ENCODE peak calls at places on chromosomes 7 and 10, in five cellular contexts. Z is MM.1S, L is endothelial cell, F is fibroblast of pulmonary artery, Y is transverse colon. T is an unnamed sample.

GRCh38 chr10:122019414-122019975 is 30.5 kb downstream of the TACC2 start:
- DNase-seq in L (no peak), Y (peak; percentile 89), Z (peak; percentile 49), F (no peak), T (no peak)

GRCh38 chr10:88592425-88592824 is 5.9 kb downstream of the LIPJ start:
- DNase-seq in Y (no peak), Z (no peak), F (no peak), L (no peak), T (no peak)

GRCh38 chr10:64350665-64351064 is 829.5 kb downstream of the REEP3 start:
- DNase-seq in F (no peak), L (no peak), Y (no peak), Z (no peak), T (no peak)

GRCh38 chr10:112225771-112226438 is 42.3 kb upstream of the GPAM start:
- DNase-seq in L (no peak), Y (no peak), F (no peak), Z (no peak), T (no peak)

GRCh38 chr10:72170263-72170662 is 45.5 kb upstream of the ANAPC16 start:
- DNase-seq in F (peak; percentile 22), Z (no peak), L (no peak), Y (peak; percentile 81), T (no peak)

GRCh38 chr7:151889406-151890354 is 12.8 kb upstream of the PRKAG2 start:
- DNase-seq in Z (no peak), Y (no peak), F (no peak), L (no peak), T (no peak)

GRCh38 chr7:149196705-149197171 is 1.4 kb downstream of the ZNF282 start:
- DNase-seq in F (no peak), L (no peak), Y (peak; percentile 11), Z (peak; percentile 42), T (no peak)

GRCh38 chr7:70405241-70405640 is 726.7 kb upstream of the GALNT17 start:
- DNase-seq in Z (no peak), L (no peak), Y (no peak), F (no peak), T (no peak)

GRCh38 chr10:29623797-29624196 is 11.0 kb downstream of the SVIL start:
- DNase-seq in L (no peak), F (peak; percentile 61), Z (no peak), Y (no peak), T (no peak)

GRCh38 chr10:4867520-4868356 is 41.7 kb downstream of the AKR1E2 start:
- DNase-seq in Z (no peak), L (peak; percentile 25), F (peak; percentile 71), Y (no peak), T (no peak)

GRCh38 chr7:43119371-43120069 is 7.1 kb downstream of the HECW1 start:
- DNase-seq in Z (no peak), L (no peak), F (peak; percentile 78), Y (no peak), T (no peak)

GRCh38 chr7:151382079-151382885 is 27.6 kb downstream of the WDR86 start:
- DNase-seq in Z (no peak), Y (no peak), L (no peak), F (no peak), T (no peak)

GRCh38 chr7:95723583-95724180 is 48.7 kb upstream of the DYNC1I1 start:
- DNase-seq in Z (peak; percentile 75), L (peak; percentile 56), F (peak; percentile 67), Y (no peak), T (peak; percentile 33)
- TF ChIP-seq CTCF in Z (peak; percentile 62), L (peak; percentile 71), F (peak; percentile 45), Y (peak; percentile 29), T (peak; percentile 57)

GRCh38 chr10:94451883-94452519 is 49.7 kb downstream of the TBC1D12 start:
- DNase-seq in L (no peak), F (no peak), Y (no peak), Z (no peak), T (no peak)

GRCh38 chr10:94450782-94451181 is 48.4 kb downstream of the TBC1D12 start:
- DNase-seq in Y (no peak), Z (no peak), F (no peak), L (no peak), T (no peak)
- TF ChIP-seq CTCF in Y (no peak), Z (no peak), F (no peak), L (no peak), T (no peak)

DNA sequence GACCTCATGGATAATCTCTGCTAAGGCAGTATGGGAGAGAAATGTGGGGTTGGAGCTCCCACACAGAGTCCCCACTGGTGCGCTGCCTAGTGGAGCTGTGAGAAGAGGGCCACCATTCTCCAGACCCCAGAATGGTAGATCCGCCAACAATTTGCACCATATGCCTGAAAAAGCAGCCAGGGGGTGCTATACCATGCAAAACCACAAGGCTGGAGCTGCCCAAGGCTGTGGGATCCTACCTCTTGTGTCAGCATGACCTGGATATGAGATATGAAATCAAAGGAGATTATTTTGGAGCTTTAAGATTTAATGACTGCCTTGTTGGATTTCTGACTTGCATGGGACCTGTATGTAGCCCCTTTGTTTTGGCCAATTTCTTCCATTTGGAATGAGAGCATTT is 27.0 kb upstream of the SAMD9L start:
- DNase-seq in F (no peak), L (no peak), Z (no peak), Y (no peak), T (no peak)
- TF ChIP-seq CTCF in F (no peak), L (no peak), Z (no peak), Y (no peak), T (no peak)

GRCh38 chr10:47024046-47024322 is 112.8 kb downstream of the PTPN20 start:
- DNase-seq in Y (no peak), F (no peak), Z (no peak), L (no peak), T (no peak)

GRCh38 chr10:47022311-47023131 is 111.3 kb downstream of the PTPN20 start:
- DNase-seq in L (peak; percentile 2), F (no peak), Z (no peak), Y (no peak), T (no peak)

GRCh38 chr10:47023237-47024045 is 112.2 kb downstream of the PTPN20 start:
- DNase-seq in L (peak; percentile 1), Z (no peak), F (no peak), Y (no peak), T (no peak)

GRCh38 chr10:47020491-47020890 is 109.3 kb downstream of the PTPN20 start:
- DNase-seq in F (peak; percentile 7), Z (no peak), Y (no peak), L (no peak), T (peak; percentile 6)

DNA sequence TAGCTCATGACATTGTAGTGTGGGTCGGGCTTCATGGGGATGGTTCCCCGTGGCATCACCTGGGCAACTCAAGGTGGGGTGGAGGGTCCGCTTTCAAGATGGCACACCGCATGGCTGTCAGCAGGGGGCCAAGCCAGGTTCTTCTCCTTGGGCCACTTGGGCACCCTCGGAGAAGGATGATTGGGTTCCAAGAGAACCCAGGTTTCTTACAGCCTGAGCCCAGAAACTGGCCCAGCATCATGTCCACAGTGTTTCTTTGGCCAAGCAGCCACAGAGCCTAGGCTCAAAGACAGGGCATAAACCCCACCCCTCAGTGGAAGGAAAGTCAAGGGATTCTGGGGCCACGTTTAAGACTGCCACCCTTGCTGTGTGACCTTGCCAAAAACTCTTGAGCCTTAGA is 110.6 kb downstream of the PTPN20 start:
- DNase-seq in L (peak; percentile 3), Y (no peak), Z (no peak), F (no peak), T (no peak)
- TF ChIP-seq CTCF in L (peak; percentile 39), Y (no peak), Z (peak; percentile 30), F (no peak), T (no peak)

GRCh38 chr7:9106747-9107146 is 673.3 kb downstream of the NXPH1 start:
- DNase-seq in L (no peak), Z (no peak), Y (no peak), F (no peak), T (no peak)
- TF ChIP-seq CTCF in L (no peak), Z (no peak), Y (no peak), F (no peak), T (no peak)

GRCh38 chr7:108384721-108385483 is 71.3 kb downstream of the NRCAM start:
- DNase-seq in F (no peak), Y (no peak), L (no peak), Z (no peak), T (peak; percentile 17)
- TF ChIP-seq CTCF in F (no peak), Y (no peak), L (peak; percentile 24), Z (peak; percentile 39), T (peak; percentile 51)

GRCh38 chr10:92839191-92840085 is 8.9 kb upstream of the EXOC6 start:
- DNase-seq in L (peak; percentile 76), Y (peak; percentile 68), Z (peak; percentile 38), F (peak; percentile 86), T (peak; percentile 22)
- TF ChIP-seq CTCF in L (peak; percentile 72), Y (no peak), Z (peak; percentile 76), F (peak; percentile 38), T (peak; percentile 56)

GRCh38 chr10:114821915-114822770 is 563 bp downstream of the FHIP2A start:
- DNase-seq in F (peak; percentile 41), Z (peak; percentile 35), L (peak; percentile 54), Y (peak; percentile 25), T (peak; percentile 46)

GRCh38 chr10:114824396-114824795 is 2.8 kb downstream of the FHIP2A start:
- DNase-seq in F (no peak), Z (no peak), L (no peak), Y (no peak), T (no peak)

GRCh38 chr10:114822771-114823463 is 1.3 kb downstream of the FHIP2A start:
- DNase-seq in Z (peak; percentile 23), L (no peak), Y (no peak), F (peak; percentile 67), T (no peak)

GRCh38 chr10:114819313-114819712 is 2.3 kb upstream of the FHIP2A start:
- DNase-seq in Y (no peak), Z (no peak), F (no peak), L (no peak), T (no peak)

DNA sequence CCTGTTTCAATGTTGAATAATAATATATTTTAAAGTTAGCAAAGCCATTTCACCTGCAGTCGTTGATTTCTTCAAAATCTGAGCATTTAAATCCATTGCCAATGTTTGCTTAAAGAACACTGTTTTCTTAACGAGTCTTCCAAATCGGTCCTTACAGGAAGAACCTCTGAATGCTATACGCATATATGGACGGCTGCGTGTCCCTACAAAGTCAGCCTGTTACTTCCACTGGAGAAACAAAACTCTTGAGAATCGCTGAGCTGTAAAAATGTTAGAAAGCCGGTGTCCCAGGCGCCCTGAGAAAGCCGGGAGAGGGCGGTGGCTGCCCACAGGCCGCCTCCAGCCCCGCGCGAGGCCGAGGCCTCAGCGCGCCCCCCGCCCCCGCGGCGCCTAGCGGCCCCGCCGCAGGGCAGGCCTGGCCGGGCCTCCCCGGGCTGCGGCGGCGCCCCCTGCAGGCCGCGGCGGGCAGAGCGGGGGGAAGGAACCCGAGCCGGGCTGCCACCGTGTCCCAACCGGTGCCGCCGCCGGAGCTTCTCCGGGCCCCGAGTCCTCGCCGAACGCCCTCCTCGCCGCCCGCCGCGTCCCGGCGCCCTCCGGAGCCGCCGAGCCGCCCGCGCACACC is at the start of gene FHIP2A:
- DNase-seq in F (peak; percentile 74), Z (peak; percentile 83), Y (peak; percentile 86), L (peak; percentile 94), T (peak; percentile 91)
- TF ChIP-seq CTCF in F (no peak), Z (no peak), Y (peak; percentile 13), L (peak; percentile 66), T (peak; percentile 87)